ENCODE peak calls at places on chromosomes 4 and X, in seven cellular contexts. A is AG09309; O is glutamatergic neuron; R is NCI-H774; Y is psoas muscle; U is activated CD4-positive, CD25-positive, alpha-beta regulatory T cell treated with anti-CD3 and anti-CD28 coated beads, Interleukin-2, amount 50 U/mL, for 72 hours; J is GM23338. B is an unnamed sample.

GRCh38 chrX:151780621-151781020 is 46.1 kb downstream of the CNGA2 start:
- DNase-seq in A (no peak), O (no peak), R (no peak), Y (no peak), U (no peak), J (no peak), B (no peak)

GRCh38 chr4:121697626-121698025 is 846 bp upstream of the ANXA5 start:
- DNase-seq in A (no peak), O (no peak), R (no peak), Y (no peak), U (no peak), J (no peak), B (peak; percentile 37)

GRCh38 chr4:117135634-117136354 is 50.4 kb upstream of the TRAM1L1 start:
- DNase-seq in A (no peak), O (no peak), R (no peak), Y (no peak), U (no peak), J (peak; percentile 1), B (no peak)

GRCh38 chrX:148562846-148563245 is 62.4 kb downstream of the AFF2 start:
- DNase-seq in A (no peak), O (no peak), R (no peak), Y (no peak), U (no peak), J (no peak), B (no peak)

GRCh38 chr4:139223682-139224317 is 46.8 kb upstream of the ELF2 start:
- DNase-seq in A (no peak), O (no peak), R (no peak), Y (peak; percentile 71), U (no peak), J (no peak), B (no peak)

GRCh38 chrX:17495052-17495451 is 120.1 kb downstream of the NHS start:
- DNase-seq in A (no peak), O (no peak), R (no peak), Y (no peak), U (no peak), J (no peak), B (no peak)

GRCh38 chr4:67451464-67451863 is 93.8 kb downstream of the CENPC start:
- DNase-seq in A (no peak), O (no peak), R (no peak), Y (no peak), U (no peak), J (no peak), B (no peak)

GRCh38 chr4:48578132-48578964 is 88.3 kb downstream of the ZAR1 start:
- DNase-seq in A (peak; percentile 46), O (peak; percentile 42), R (peak; percentile 63), Y (no peak), U (no peak), J (peak; percentile 81), B (peak; percentile 70)

GRCh38 chr4:9987749-9988346 is 33.4 kb downstream of the SLC2A9 start:
- DNase-seq in A (no peak), O (no peak), R (no peak), Y (no peak), U (no peak), J (no peak), B (no peak)

GRCh38 chrX:70452143-70452733 is 7.6 kb downstream of the DLG3 start:
- DNase-seq in A (no peak), O (peak; percentile 62), R (peak; percentile 8), Y (peak; percentile 74), U (peak; percentile 58), J (peak; percentile 77), B (peak; percentile 76)

GRCh38 chrX:120282697-120283096 is 28.6 kb downstream of the TMEM255A start:
- DNase-seq in A (no peak), O (no peak), R (no peak), Y (no peak), U (no peak), J (no peak), B (no peak)

GRCh38 chr4:157459789-157460188 is 239.3 kb downstream of the GRIA2 start:
- DNase-seq in A (no peak), O (no peak), R (no peak), Y (no peak), U (no peak), J (no peak), B (peak; percentile 9)

GRCh38 chr4:103400405-103400804 is 202.3 kb upstream of the CENPE start:
- DNase-seq in A (no peak), O (no peak), R (no peak), Y (no peak), U (no peak), J (no peak), B (peak; percentile 6)

GRCh38 chr4:126265880-126266279 is 951.1 kb downstream of the FAT4 start:
- DNase-seq in A (no peak), O (no peak), R (no peak), Y (no peak), U (no peak), J (no peak), B (no peak)

GRCh38 chrX:3582421-3582820 is 131.0 kb downstream of the PRKX start:
- DNase-seq in A (no peak), O (no peak), R (no peak), Y (no peak), U (no peak), J (no peak), B (no peak)

GRCh38 chr4:143186634-143187033 is 1.9 kb downstream of the USP38 start:
- DNase-seq in A (no peak), O (no peak), R (no peak), Y (no peak), U (no peak), J (peak; percentile 29), B (no peak)

GRCh38 chr4:27176400-27176799 is 315.8 kb downstream of the STIM2 start:
- DNase-seq in A (peak; percentile 48), O (peak; percentile 41), R (peak; percentile 69), Y (no peak), U (no peak), J (peak; percentile 66), B (peak; percentile 58)

GRCh38 chr4:8260656-8261111 is 8.9 kb upstream of the HTRA3 start:
- DNase-seq in A (no peak), O (no peak), R (no peak), Y (no peak), U (no peak), J (peak; percentile 41), B (no peak)

GRCh38 chr4:169184236-169184635 is 86.5 kb downstream of the SH3RF1 start:
- DNase-seq in A (no peak), O (no peak), R (no peak), Y (no peak), U (no peak), J (no peak), B (no peak)

GRCh38 chr4:15753786-15754185 is 24.3 kb upstream of the CD38 start:
- DNase-seq in A (no peak), O (no peak), R (no peak), Y (peak; percentile 79), U (no peak), J (no peak), B (no peak)

GRCh38 chrX:135411893-135412292 is 9.9 kb upstream of the SMIM10L2A start:
- DNase-seq in A (no peak), O (no peak), R (no peak), Y (no peak), U (no peak), J (peak; percentile 29), B (no peak)

GRCh38 chrX:140980271-140980670 is 22.1 kb upstream of the SPANXB1 start:
- DNase-seq in A (no peak), O (no peak), R (no peak), Y (no peak), U (no peak), J (no peak), B (no peak)

GRCh38 chrX:51006068-51006467 is 95.5 kb downstream of the BMP15 start:
- DNase-seq in A (no peak), O (no peak), R (no peak), Y (no peak), U (no peak), J (no peak), B (no peak)

GRCh38 chrX:129983575-129984131 is 1.2 kb downstream of the BCORL1 start:
- DNase-seq in A (no peak), O (peak; percentile 35), R (no peak), Y (peak; percentile 57), U (no peak), J (peak; percentile 50), B (peak; percentile 55)

GRCh38 chrX:1144293-1144692 is 68.2 kb downstream of the CRLF2 start:
- DNase-seq in A (no peak), O (no peak), R (no peak), Y (no peak), U (no peak), J (no peak), B (no peak)

GRCh38 chr4:109177411-109177810 is 125.0 kb downstream of the COL25A1 start:
- DNase-seq in A (no peak), O (no peak), R (no peak), Y (no peak), U (no peak), J (no peak), B (no peak)

GRCh38 chrX:10761447-10761846 is 141.1 kb upstream of the MID1 start:
- DNase-seq in A (no peak), O (no peak), R (no peak), Y (no peak), U (no peak), J (no peak), B (no peak)

GRCh38 chrX:102517331-102517730 is 792 bp upstream of the TMSB15A start:
- DNase-seq in A (no peak), O (no peak), R (no peak), Y (no peak), U (no peak), J (peak; percentile 17), B (peak; percentile 47)

GRCh38 chr4:173025131-173025530 is 143.5 kb upstream of the GALNT7 start:
- DNase-seq in A (peak; percentile 42), O (peak; percentile 22), R (peak; percentile 48), Y (no peak), U (no peak), J (peak; percentile 91), B (peak; percentile 68)

GRCh38 chrX:50606300-50606950 is 135.8 kb upstream of the DGKK start:
- DNase-seq in A (no peak), O (no peak), R (no peak), Y (no peak), U (no peak), J (peak; percentile 13), B (no peak)

GRCh38 chr4:137998666-137999429 is 243.3 kb downstream of the SLC7A11 start:
- DNase-seq in A (peak; percentile 66), O (no peak), R (no peak), Y (no peak), U (no peak), J (no peak), B (no peak)

GRCh38 chrX:86171366-86171765 is 23.1 kb downstream of the DACH2 start:
- DNase-seq in A (peak; percentile 5), O (peak; percentile 22), R (no peak), Y (no peak), U (no peak), J (peak; percentile 69), B (peak; percentile 80)

GRCh38 chr4:20675786-20676185 is 24.5 kb upstream of the PACRGL start:
- DNase-seq in A (no peak), O (no peak), R (no peak), Y (no peak), U (no peak), J (no peak), B (no peak)

GRCh38 chr4:94253036-94253435 is 45.4 kb downstream of the SMARCAD1 start:
- DNase-seq in A (no peak), O (no peak), R (no peak), Y (no peak), U (no peak), J (peak; percentile 48), B (peak; percentile 2)

B was measured in NCI-H82.